ENCODE peak calls at places on chromosomes 16 and 17, in nine cellular contexts. U, J, E, C, T, G, B, M and H are unnamed samples.

GRCh38 chr17:50817838-50818237 is 17.5 kb upstream of the WFIKKN2 start:
- DNase-seq in U (no peak), J (no peak), E (no peak), C (no peak), T (peak), G (no peak), B (no peak), M (no peak), H (no peak)

GRCh38 chr17:75752405-75753192 is 12.4 kb downstream of the GALK1 start:
- DNase-seq in U (no peak), J (no peak), E (no peak), C (no peak), T (no peak), G (no peak), B (no peak), M (no peak), H (no peak)

GRCh38 chr16:60107467-60107866 is 1373.4 kb upstream of the GOT2 start:
- DNase-seq in U (no peak), J (peak), E (no peak), C (no peak), T (no peak), G (no peak), B (no peak), M (no peak), H (no peak)

GRCh38 chr17:11852231-11852630 is 145.0 kb downstream of the ZNF18 start:
- DNase-seq in U (no peak), J (no peak), E (no peak), C (no peak), T (no peak), G (no peak), B (no peak), M (no peak), H (no peak)

GRCh38 chr16:79997257-79997656 is 396.7 kb upstream of the MAF start:
- DNase-seq in U (no peak), J (no peak), E (no peak), C (peak), T (peak), G (no peak), B (no peak), M (no peak), H (no peak)

GRCh38 chr17:5118219-5118618 is 2.4 kb downstream of the USP6 start:
- DNase-seq in U (no peak), J (no peak), E (no peak), C (no peak), T (no peak), G (no peak), B (no peak), M (no peak), H (no peak)

GRCh38 chr17:55421179-55421934 is at the start of gene MMD:
- DNase-seq in U (peak), J (no peak), E (no peak), C (no peak), T (no peak), G (no peak), B (peak), M (peak), H (no peak)

GRCh38 chr17:35245196-35245486 is 2.3 kb downstream of the SLFN5 start:
- DNase-seq in U (no peak), J (peak), E (no peak), C (no peak), T (no peak), G (no peak), B (no peak), M (no peak), H (no peak)

GRCh38 chr17:62898239-62898864 is 67.7 kb upstream of the TANC2 start:
- DNase-seq in U (no peak), J (no peak), E (no peak), C (no peak), T (no peak), G (peak), B (no peak), M (no peak), H (no peak)

GRCh38 chr17:77881545-77881944 is 77.0 kb upstream of the TNRC6C start:
- DNase-seq in U (peak), J (peak), E (peak), C (no peak), T (peak), G (peak), B (peak), M (peak), H (peak)

GRCh38 chr17:77884019-77884418 is 74.5 kb upstream of the TNRC6C start:
- DNase-seq in U (no peak), J (no peak), E (no peak), C (peak), T (peak), G (no peak), B (no peak), M (peak), H (no peak)

GRCh38 chr17:77882040-77882439 is 76.5 kb upstream of the TNRC6C start:
- DNase-seq in U (no peak), J (no peak), E (no peak), C (no peak), T (no peak), G (no peak), B (no peak), M (no peak), H (no peak)

GRCh38 chr17:77882481-77883212 is 75.9 kb upstream of the TNRC6C start:
- DNase-seq in U (peak), J (no peak), E (peak), C (no peak), T (no peak), G (peak), B (peak), M (peak), H (peak)

DNA sequence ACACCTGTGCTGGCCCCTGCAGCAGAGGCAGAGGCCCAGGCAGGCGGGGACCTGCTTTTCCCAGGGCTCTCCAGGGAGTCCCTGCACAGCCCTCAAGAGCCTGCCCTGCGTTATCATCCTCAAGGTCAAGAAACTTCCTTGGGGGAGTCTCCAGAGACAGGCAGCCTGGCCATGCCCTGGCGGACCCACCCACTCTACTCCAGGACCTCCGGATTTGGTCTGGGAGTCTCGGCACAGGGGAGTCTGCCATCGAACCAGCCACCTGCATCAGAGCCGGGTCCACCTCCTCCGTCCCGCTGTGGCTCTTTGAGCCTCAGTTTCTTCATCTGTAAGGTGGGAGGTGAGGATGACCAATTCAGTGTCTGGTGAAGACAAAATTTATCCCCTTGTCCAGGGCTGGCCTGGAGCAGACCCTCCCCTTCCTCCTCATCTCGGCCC is 75.3 kb upstream of the TNRC6C start:
- DNase-seq in U (no peak), J (no peak), E (no peak), C (no peak), T (no peak), G (no peak), B (no peak), M (peak), H (no peak)
- TF ChIP-seq CTCF in U (no peak), J (no peak), E (no peak), C (no peak), T (no peak), G (no peak), B (no peak), M (no peak), H (no peak)

GRCh38 chr16:75591001-75591852 is 25.0 kb downstream of the GABARAPL2 start:
- DNase-seq in U (peak), J (peak), E (peak), C (peak), T (no peak), G (peak), B (no peak), M (peak), H (no peak)
- TF ChIP-seq CTCF in U (no peak), J (peak), E (no peak), C (peak), T (no peak), G (no peak), B (no peak), M (no peak), H (no peak)

DNA sequence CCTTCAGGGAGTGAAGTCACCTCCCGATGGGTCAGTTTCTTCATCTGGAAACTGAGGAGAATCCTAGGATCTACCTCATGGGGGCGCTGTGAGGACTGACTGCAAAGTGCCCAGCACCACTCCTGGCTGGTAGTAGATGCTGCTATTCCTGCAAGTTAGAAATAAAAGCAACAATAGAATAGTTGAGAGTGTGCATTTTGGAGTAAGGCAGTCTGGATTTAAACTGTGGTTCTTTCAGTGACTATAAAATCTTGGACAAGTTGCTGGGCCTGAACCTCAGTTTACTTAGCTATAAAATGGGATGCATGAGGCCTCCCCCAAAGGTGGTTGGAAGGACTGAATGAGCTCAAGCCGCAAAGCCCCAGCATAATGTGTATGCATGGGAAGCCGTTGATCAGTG is 70.6 kb downstream of the CYB5B start:
- DNase-seq in U (no peak), J (no peak), E (no peak), C (peak), T (peak), G (no peak), B (peak), M (no peak), H (no peak)
- TF ChIP-seq CTCF in U (no peak), J (no peak), E (no peak), C (peak), T (peak), G (peak), B (peak), M (peak), H (no peak)

GRCh38 chr17:49708515-49709161 is 874 bp upstream of the SLC35B1 start:
- DNase-seq in U (no peak), J (no peak), E (no peak), C (no peak), T (peak), G (no peak), B (peak), M (no peak), H (no peak)
- TF ChIP-seq CTCF in U (no peak), J (no peak), E (no peak), C (no peak), T (peak), G (no peak), B (no peak), M (no peak), H (no peak)

GRCh38 chr17:72076678-72077030 is 44.2 kb upstream of the SOX9 start:
- DNase-seq in U (no peak), J (no peak), E (no peak), C (no peak), T (no peak), G (no peak), B (no peak), M (no peak), H (no peak)

GRCh38 chr17:72079700-72080099 is 41.1 kb upstream of the SOX9 start:
- DNase-seq in U (no peak), J (no peak), E (no peak), C (no peak), T (no peak), G (no peak), B (no peak), M (no peak), H (no peak)

GRCh38 chr17:72075995-72076677 is 44.7 kb upstream of the SOX9 start:
- DNase-seq in U (no peak), J (no peak), E (no peak), C (no peak), T (peak), G (no peak), B (no peak), M (no peak), H (no peak)

DNA sequence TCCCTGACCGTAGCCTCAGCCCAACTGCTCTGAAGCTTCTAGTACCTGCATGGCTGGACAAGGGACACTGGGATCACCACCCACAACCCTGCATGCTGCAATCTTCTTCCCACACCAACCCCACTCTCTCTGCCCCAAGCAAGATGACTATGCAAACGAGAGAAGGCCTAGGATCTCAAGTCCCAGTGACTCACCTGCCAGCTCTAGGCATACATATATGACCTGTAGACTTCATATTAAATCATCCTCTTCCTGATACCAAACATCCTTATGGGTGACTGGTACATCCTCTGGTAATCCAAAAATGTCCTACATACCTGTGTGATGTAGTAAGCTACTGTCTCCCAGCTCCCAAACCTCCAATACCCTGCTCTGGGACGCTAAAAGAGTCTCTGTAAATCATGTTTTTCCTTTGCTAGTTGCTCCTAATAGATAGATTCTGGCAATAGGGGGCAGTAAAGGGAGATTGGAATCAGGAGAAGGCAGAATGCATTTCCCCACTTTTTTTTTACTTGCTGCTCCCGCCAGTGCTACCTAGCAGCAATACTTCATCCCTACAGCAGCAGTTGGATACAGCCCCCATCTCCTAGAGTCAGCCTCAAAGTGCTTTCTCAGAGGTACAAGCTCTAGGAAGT is 43.4 kb upstream of the SOX9 start:
- DNase-seq in U (no peak), J (no peak), E (no peak), C (no peak), T (peak), G (no peak), B (no peak), M (no peak), H (no peak)
- TF ChIP-seq CTCF in U (no peak), J (no peak), E (no peak), C (peak), T (peak), G (no peak), B (no peak), M (no peak), H (no peak)

GRCh38 chr17:28743243-28744103 is at the start of gene TRAF4:
- DNase-seq in U (peak), J (peak), E (peak), C (peak), T (peak), G (peak), B (peak), M (peak), H (peak)
- TF ChIP-seq CTCF in U (peak), J (no peak), E (peak), C (no peak), T (peak), G (peak), B (peak), M (no peak), H (no peak)

DNA sequence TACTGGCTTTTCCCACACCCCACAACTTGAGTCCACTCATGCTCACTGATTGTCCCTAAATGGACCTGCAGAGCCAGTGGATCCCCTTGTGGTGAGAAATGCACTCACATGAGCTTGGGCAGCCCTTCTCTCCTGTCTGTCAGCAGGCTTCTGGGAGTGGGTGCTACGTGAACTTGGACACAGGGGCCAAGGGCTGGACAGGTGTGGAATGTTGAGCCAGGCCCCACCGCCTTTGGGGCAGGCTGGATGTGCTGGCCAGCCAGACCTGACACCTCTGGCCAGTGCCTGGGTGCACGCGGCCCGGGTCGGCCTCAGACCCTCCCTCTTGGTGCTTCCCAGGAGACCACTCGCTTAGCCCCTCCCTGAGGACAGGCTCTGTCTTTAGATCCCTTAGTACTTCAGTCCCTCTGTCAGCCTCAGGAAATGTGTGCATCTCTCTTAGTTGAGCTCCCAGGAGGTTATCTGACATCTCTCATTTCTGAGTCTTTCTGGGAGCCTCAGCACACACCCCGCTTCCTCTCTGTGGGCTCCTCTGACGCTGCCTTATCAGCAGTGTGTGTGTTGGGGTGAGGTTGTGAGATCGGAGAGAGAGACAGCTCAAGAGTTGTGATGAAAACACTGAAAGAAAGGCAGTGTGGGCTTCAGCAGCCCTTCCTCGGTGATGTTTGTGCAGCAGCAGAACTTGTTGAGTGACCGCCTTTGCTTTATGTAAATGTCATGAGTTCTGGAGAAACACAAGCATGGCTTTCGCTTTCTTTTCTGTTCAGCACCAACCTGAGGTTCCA is 117.0 kb downstream of the RAB11FIP4 start:
- DNase-seq in U (no peak), J (no peak), E (no peak), C (peak), T (peak), G (no peak), B (no peak), M (no peak), H (no peak)
- TF ChIP-seq CTCF in U (no peak), J (peak), E (no peak), C (peak), T (peak), G (peak), B (peak), M (no peak), H (no peak)

GRCh38 chr17:38351412-38352222 is at the start of gene SOCS7:
- DNase-seq in U (peak), J (peak), E (peak), C (peak), T (peak), G (peak), B (peak), M (peak), H (peak)
- TF ChIP-seq CTCF in U (no peak), J (no peak), E (peak), C (no peak), T (no peak), G (peak), B (no peak), M (no peak), H (no peak)

GRCh38 chr16:54934536-54935410 is 4.1 kb downstream of the IRX5 start:
- DNase-seq in U (no peak), J (no peak), E (no peak), C (peak), T (peak), G (no peak), B (no peak), M (peak), H (no peak)
- TF ChIP-seq CTCF in U (peak), J (peak), E (no peak), C (no peak), T (peak), G (peak), B (no peak), M (no peak), H (no peak)

DNA sequence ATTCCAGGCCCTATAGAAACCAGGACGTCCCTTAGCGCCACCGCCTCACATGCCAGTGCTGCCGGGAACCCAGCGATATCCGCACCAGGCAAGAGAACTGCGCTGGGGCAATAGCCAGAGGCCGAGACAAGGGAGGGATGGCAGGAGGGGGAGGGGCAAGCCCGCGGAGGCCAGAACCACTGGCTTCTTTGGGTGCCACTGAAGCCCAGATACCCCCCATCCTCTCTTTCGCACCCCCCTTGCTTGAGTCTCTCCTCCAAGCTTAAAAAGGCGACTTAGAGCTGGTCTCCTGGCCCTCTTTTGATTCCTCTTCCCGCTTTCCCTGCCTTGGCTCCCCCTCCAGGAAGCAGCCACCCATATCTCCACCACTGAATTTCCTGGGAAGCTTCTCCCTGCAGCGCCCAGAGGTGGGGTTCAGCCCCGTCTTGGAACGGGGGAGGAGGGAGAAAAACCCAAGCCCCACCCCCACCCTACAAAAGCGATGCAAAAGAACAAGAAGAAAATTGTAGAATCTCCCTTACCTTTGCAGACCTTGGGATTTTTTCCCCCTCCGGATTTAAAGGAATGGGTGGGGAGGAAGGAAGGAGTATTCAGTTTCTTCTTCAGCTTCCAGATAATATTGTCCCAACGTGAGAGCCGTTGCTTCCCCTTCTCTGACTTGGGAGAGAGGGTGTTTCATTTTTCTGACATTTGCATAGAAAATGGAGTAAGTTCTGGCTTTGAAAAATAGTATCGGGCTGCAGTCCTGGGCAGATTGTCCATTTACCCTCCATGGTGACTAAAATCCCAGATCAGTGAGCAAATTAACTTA is 622 bp downstream of the HOXB6 start:
- DNase-seq in U (peak), J (no peak), E (no peak), C (no peak), T (peak), G (no peak), B (no peak), M (no peak), H (no peak)
- TF ChIP-seq CTCF in U (no peak), J (no peak), E (no peak), C (no peak), T (no peak), G (no peak), B (no peak), M (no peak), H (no peak)